ENCODE peak calls at places on chromosomes 5 and 9, in four cellular contexts. One of them, this sample, is unnamed.

GRCh38 chr5:10354048-10354872 is 765 bp downstream of the MARCHF6 start:
- DNase-seq in K562: peak; percentile 69
- DNase-seq in H1: no peak
- DNase-seq in SK-N-SH: no peak
- DNase-seq in this sample: no peak

GRCh38 chr5:103262422-103262871 is 3.9 kb downstream of the MACIR start:
- DNase-seq in K562: peak; percentile 40
- DNase-seq in SK-N-SH: no peak
- DNase-seq in H1: no peak
- DNase-seq in this sample: no peak

GRCh38 chr5:139746691-139747582 is 48.7 kb upstream of the PSD2 start:
- DNase-seq in K562: no peak
- DNase-seq in SK-N-SH: peak; percentile 74
- DNase-seq in H1: no peak
- DNase-seq in this sample: peak; percentile 66

GRCh38 chr9:124074746-124075145 is 63.2 kb downstream of the LHX2 start:
- DNase-seq in K562: no peak
- DNase-seq in SK-N-SH: no peak
- DNase-seq in H1: no peak
- DNase-seq in this sample: no peak

GRCh38 chr5:13350754-13351153 is 593.7 kb downstream of the DNAH5 start:
- DNase-seq in H1: no peak
- DNase-seq in SK-N-SH: no peak
- DNase-seq in K562: no peak
- DNase-seq in this sample: no peak

GRCh38 chr9:69674741-69675438 is 2.7 kb upstream of the APBA1 start:
- DNase-seq in K562: no peak
- DNase-seq in H1: no peak
- DNase-seq in SK-N-SH: no peak
- DNase-seq in this sample: no peak

GRCh38 chr9:27165067-27165466 is 56.0 kb downstream of the TEK start:
- DNase-seq in H1: no peak
- DNase-seq in SK-N-SH: no peak
- DNase-seq in K562: no peak
- DNase-seq in this sample: no peak

GRCh38 chr9:134061019-134061687 is 6.7 kb downstream of the BRD3 start:
- DNase-seq in K562: no peak
- DNase-seq in H1: no peak
- DNase-seq in SK-N-SH: peak; percentile 26
- DNase-seq in this sample: no peak

GRCh38 chr9:137241490-137242328 is 622 bp downstream of the TUBB4B start:
- DNase-seq in H1: no peak
- DNase-seq in SK-N-SH: peak; percentile 75
- DNase-seq in K562: peak; percentile 83
- DNase-seq in this sample: no peak

GRCh38 chr9:107174441-107174840 is 108.6 kb upstream of the RAD23B start:
- DNase-seq in SK-N-SH: no peak
- DNase-seq in K562: no peak
- DNase-seq in H1: no peak
- DNase-seq in this sample: no peak

GRCh38 chr5:1380011-1380817 is 35.3 kb upstream of the CLPTM1L start:
- DNase-seq in H1: no peak
- DNase-seq in K562: peak; percentile 43
- DNase-seq in SK-N-SH: peak; percentile 67
- DNase-seq in this sample: no peak

GRCh38 chr9:124940521-124940893 is 376 bp downstream of the GOLGA1 start:
- DNase-seq in SK-N-SH: no peak
- DNase-seq in K562: no peak
- DNase-seq in H1: no peak
- DNase-seq in this sample: no peak

GRCh38 chr5:52356311-52356918 is 431.3 kb upstream of the ITGA1 start:
- DNase-seq in SK-N-SH: peak; percentile 25
- DNase-seq in H1: no peak
- DNase-seq in K562: no peak
- DNase-seq in this sample: no peak

GRCh38 chr5:54311178-54311811 is 922 bp upstream of the ARL15 start:
- DNase-seq in K562: no peak
- DNase-seq in H1: no peak
- DNase-seq in SK-N-SH: peak; percentile 13
- DNase-seq in this sample: no peak
- TF ChIP-seq GABPA in K562: no peak
- TF ChIP-seq GABPA in H1: no peak
- TF ChIP-seq GABPA in SK-N-SH: no peak
- TF ChIP-seq GABPA in this sample: no peak

GRCh38 chr5:96919754-96920197 is 16.1 kb upstream of the LNPEP start:
- DNase-seq in SK-N-SH: no peak
- DNase-seq in K562: no peak
- DNase-seq in H1: no peak
- DNase-seq in this sample: no peak
- TF ChIP-seq NRF1 in SK-N-SH: no peak
- TF ChIP-seq NRF1 in K562: no peak
- TF ChIP-seq NRF1 in H1: no peak
- TF ChIP-seq NRF1 in this sample: no peak

GRCh38 chr9:19533373-19533772 is 124.6 kb downstream of the ACER2 start:
- DNase-seq in K562: peak; percentile 16
- DNase-seq in H1: no peak
- DNase-seq in SK-N-SH: no peak
- DNase-seq in this sample: no peak
- H3K4me1 ChIP-seq in K562: no peaks in the 10 kb centered on the region
- H3K4me1 ChIP-seq in H1: no peaks in the 10 kb centered on the region
- H3K4me1 ChIP-seq in SK-N-SH: no peaks in the 10 kb centered on the region
- H3K4me1 ChIP-seq in this sample: no peaks in the 10 kb centered on the region

DNA sequence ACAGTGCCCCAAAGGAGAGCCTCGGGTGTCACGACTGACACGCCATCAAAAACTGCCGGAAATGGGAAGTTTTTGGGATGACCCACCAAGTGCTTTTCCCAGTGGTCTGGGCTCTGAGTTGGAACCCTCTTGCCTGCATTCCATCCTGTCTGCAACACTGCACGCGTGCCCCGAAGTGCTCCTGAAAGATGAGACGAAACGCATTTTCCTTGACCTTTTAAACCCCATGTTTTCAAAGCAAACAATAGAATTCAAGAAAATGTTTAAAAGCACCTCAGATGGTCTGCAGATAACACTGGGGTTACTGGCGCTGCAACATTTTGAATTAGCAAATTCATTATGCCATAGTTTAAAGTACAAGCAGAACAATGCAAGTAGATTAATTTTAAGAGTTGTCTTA is 92.9 kb downstream of the ANKRD18A start:
- DNase-seq in H1: no peak
- DNase-seq in K562: no peak
- DNase-seq in SK-N-SH: no peak
- DNase-seq in this sample: no peak
- TF ChIP-seq GABPA in H1: no peak
- TF ChIP-seq GABPA in K562: no peak
- TF ChIP-seq GABPA in SK-N-SH: no peak
- TF ChIP-seq GABPA in this sample: no peak

DNA sequence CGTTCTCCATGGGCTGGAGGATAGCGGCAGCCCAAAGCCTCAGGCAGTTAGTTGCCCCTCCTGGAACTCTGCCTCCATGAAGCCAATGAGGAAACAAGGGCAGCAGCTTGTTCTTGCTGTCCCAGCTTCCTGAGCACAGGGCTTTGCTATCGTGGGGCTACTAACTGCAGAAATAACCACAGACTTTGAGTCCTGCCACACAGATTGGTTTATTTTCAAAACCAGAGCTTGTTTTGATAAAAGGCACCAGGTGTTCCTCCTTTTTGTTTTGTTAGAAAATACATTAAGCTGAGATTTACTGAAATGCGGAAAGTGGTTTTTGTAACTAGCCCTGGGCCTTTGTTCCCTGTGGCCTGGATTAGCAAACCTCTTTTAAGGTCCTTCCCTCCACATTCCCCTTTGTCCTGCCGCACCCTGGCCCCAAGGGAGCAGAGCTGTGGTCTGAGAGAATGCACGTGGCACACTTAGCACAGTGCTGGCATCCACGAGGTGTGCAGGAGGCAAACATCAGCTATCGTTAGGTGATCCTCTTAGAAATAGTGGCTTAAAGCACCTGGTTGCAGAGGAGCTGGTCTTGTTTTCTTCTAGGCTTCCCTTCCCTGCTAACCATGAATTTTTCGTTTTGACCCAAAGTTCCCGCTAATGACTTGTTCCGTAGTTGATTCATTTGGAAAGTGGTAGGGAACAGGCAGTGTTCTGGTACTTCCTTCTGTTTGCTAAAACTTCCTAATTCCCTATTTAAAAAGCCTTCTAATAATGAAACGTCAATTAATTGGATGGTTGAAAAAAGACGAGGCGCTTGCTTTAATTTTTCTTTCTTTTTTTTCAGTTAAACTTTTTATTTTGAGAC is 21.5 kb downstream of the MVB12B start:
- DNase-seq in SK-N-SH: no peak
- DNase-seq in H1: no peak
- DNase-seq in K562: no peak
- DNase-seq in this sample: no peak
- TF ChIP-seq NRF1 in SK-N-SH: no peak
- TF ChIP-seq NRF1 in H1: no peak
- TF ChIP-seq NRF1 in K562: no peak
- TF ChIP-seq NRF1 in this sample: no peak

This sample was measured in GM12878.